ENCODE peak calls at places on chromosomes 7 and 10, in five cellular contexts. D is pulmonary artery endothelial cell, Q is GM12892, L is T-helper 2 cell, U is fibroblast of pulmonary artery. H is an unnamed sample.

GRCh38 chr7:152512711-152513110 is 76.9 kb upstream of the KMT2C start:
- DNase-seq in L (peak; percentile 12), U (no peak), D (no peak), Q (no peak), H (peak; percentile 28)

GRCh38 chr10:52965938-52966401 is 193.4 kb upstream of the MBL2 start:
- DNase-seq in L (no peak), U (no peak), D (no peak), Q (peak; percentile 38), H (no peak)

GRCh38 chr10:86349474-86349873 is 17.1 kb downstream of the GRID1 start:
- DNase-seq in Q (no peak), D (no peak), L (no peak), U (peak; percentile 10), H (peak; percentile 11)

GRCh38 chr10:79264942-79265341 is 82.3 kb upstream of the PPIF start:
- DNase-seq in D (no peak), U (no peak), Q (no peak), L (no peak), H (no peak)

GRCh38 chr7:913736-914520 is 37.6 kb downstream of the GET4 start:
- DNase-seq in Q (no peak), D (no peak), L (no peak), U (no peak), H (peak; percentile 42)

GRCh38 chr7:70829221-70830059 is 302.5 kb upstream of the GALNT17 start:
- DNase-seq in L (peak; percentile 16), Q (peak; percentile 49), U (peak; percentile 66), D (no peak), H (peak; percentile 32)

GRCh38 chr7:74476546-74477095 is 22.9 kb downstream of the GTF2IRD1 start:
- DNase-seq in Q (no peak), L (no peak), D (no peak), U (no peak), H (no peak)

GRCh38 chr10:47029181-47029971 is 118.1 kb downstream of the PTPN20 start:
- DNase-seq in L (no peak), U (no peak), Q (no peak), D (no peak), H (no peak)

GRCh38 chr10:36531621-36532020 is 593.8 kb upstream of the ANKRD30A start:
- DNase-seq in D (no peak), U (no peak), L (no peak), Q (no peak), H (peak; percentile 8)

GRCh38 chr7:131328387-131329175 is 905 bp downstream of the MKLN1 start:
- DNase-seq in Q (no peak), D (no peak), L (no peak), U (peak; percentile 42), H (no peak)

GRCh38 chr10:23793577-23793976 is 354.7 kb downstream of the OTUD1 start:
- DNase-seq in L (no peak), Q (no peak), D (no peak), U (no peak), H (no peak)

GRCh38 chr7:114789942-114790341 is 132.0 kb upstream of the MDFIC start:
- DNase-seq in L (no peak), U (peak; percentile 77), D (no peak), Q (no peak), H (peak; percentile 61)

GRCh38 chr10:5094265-5095205 is at the start of gene AKR1C3:
- DNase-seq in D (peak; percentile 54), U (peak; percentile 89), L (no peak), Q (no peak), H (peak; percentile 34)

GRCh38 chr7:81402227-81402626 is 367.6 kb downstream of the HGF start:
- DNase-seq in D (no peak), L (no peak), Q (no peak), U (peak; percentile 48), H (no peak)